ENCODE peak calls at places on chromosomes 4 and X, in nine cellular contexts. One of them, this sample, is unnamed. For H3K4me1, the result is how much of the 10 kb centered on the place peaks cover.

GRCh38 chrX:67582436-67582835 is 38.6 kb downstream of the AR start:
- DNase-seq in breast epithelium: no peak
- DNase-seq in IMR-90: no peak
- DNase-seq in tibial nerve: no peak
- DNase-seq in prostate gland: no peak
- DNase-seq in stomach: no peak
- DNase-seq in heart left ventricle: no peak
- DNase-seq in sigmoid colon: no peak
- DNase-seq in upper lobe of left lung: no peak
- DNase-seq in this sample: no peak

GRCh38 chr4:41320786-41321185 is 64.1 kb downstream of the UCHL1 start:
- DNase-seq in upper lobe of left lung: no peak
- DNase-seq in sigmoid colon: no peak
- DNase-seq in breast epithelium: no peak
- DNase-seq in stomach: no peak
- DNase-seq in tibial nerve: no peak
- DNase-seq in prostate gland: no peak
- DNase-seq in heart left ventricle: no peak
- DNase-seq in IMR-90: no peak
- DNase-seq in this sample: no peak

GRCh38 chrX:147945286-147945685 is 33.6 kb downstream of the FMR1 start:
- DNase-seq in tibial nerve: no peak
- DNase-seq in IMR-90: no peak
- DNase-seq in breast epithelium: no peak
- DNase-seq in upper lobe of left lung: no peak
- DNase-seq in stomach: no peak
- DNase-seq in prostate gland: no peak
- DNase-seq in heart left ventricle: no peak
- DNase-seq in sigmoid colon: no peak
- DNase-seq in this sample: no peak

GRCh38 chr4:123930971-123931370 is 534.4 kb downstream of the SPRY1 start:
- DNase-seq in sigmoid colon: no peak
- DNase-seq in heart left ventricle: no peak
- DNase-seq in breast epithelium: no peak
- DNase-seq in upper lobe of left lung: no peak
- DNase-seq in IMR-90: peak
- DNase-seq in stomach: no peak
- DNase-seq in prostate gland: no peak
- DNase-seq in tibial nerve: no peak
- DNase-seq in this sample: no peak

GRCh38 chr4:123435246-123436113 is 38.9 kb downstream of the SPRY1 start:
- DNase-seq in stomach: no peak
- DNase-seq in prostate gland: no peak
- DNase-seq in IMR-90: no peak
- DNase-seq in heart left ventricle: no peak
- DNase-seq in upper lobe of left lung: peak
- DNase-seq in breast epithelium: no peak
- DNase-seq in sigmoid colon: no peak
- DNase-seq in tibial nerve: no peak
- DNase-seq in this sample: no peak

GRCh38 chrX:136671006-136671610 is 23.1 kb downstream of the CD40LG start:
- DNase-seq in prostate gland: no peak
- DNase-seq in IMR-90: no peak
- DNase-seq in stomach: no peak
- DNase-seq in heart left ventricle: no peak
- DNase-seq in tibial nerve: no peak
- DNase-seq in sigmoid colon: no peak
- DNase-seq in breast epithelium: no peak
- DNase-seq in upper lobe of left lung: no peak
- DNase-seq in this sample: no peak

GRCh38 chr4:98919996-98920395 is 8.9 kb downstream of the EIF4E start:
- DNase-seq in tibial nerve: no peak
- DNase-seq in IMR-90: peak
- DNase-seq in upper lobe of left lung: no peak
- DNase-seq in breast epithelium: no peak
- DNase-seq in heart left ventricle: no peak
- DNase-seq in stomach: no peak
- DNase-seq in prostate gland: no peak
- DNase-seq in sigmoid colon: no peak
- DNase-seq in this sample: no peak

GRCh38 chr4:101230806-101231426 is 116.4 kb downstream of the PPP3CA start:
- DNase-seq in upper lobe of left lung: no peak
- DNase-seq in sigmoid colon: no peak
- DNase-seq in tibial nerve: no peak
- DNase-seq in breast epithelium: no peak
- DNase-seq in prostate gland: no peak
- DNase-seq in IMR-90: peak
- DNase-seq in heart left ventricle: no peak
- DNase-seq in stomach: no peak
- DNase-seq in this sample: no peak

GRCh38 chr4:86032476-86033022 is 327.3 kb downstream of the MAPK10 start:
- DNase-seq in heart left ventricle: no peak
- DNase-seq in prostate gland: peak
- DNase-seq in IMR-90: peak
- DNase-seq in upper lobe of left lung: no peak
- DNase-seq in breast epithelium: no peak
- DNase-seq in sigmoid colon: peak
- DNase-seq in tibial nerve: peak
- DNase-seq in stomach: no peak
- DNase-seq in this sample: no peak

GRCh38 chr4:13611283-13611842 is 16.2 kb downstream of the BOD1L1 start:
- DNase-seq in breast epithelium: no peak
- DNase-seq in IMR-90: peak
- DNase-seq in stomach: no peak
- DNase-seq in upper lobe of left lung: no peak
- DNase-seq in tibial nerve: no peak
- DNase-seq in heart left ventricle: no peak
- DNase-seq in prostate gland: no peak
- DNase-seq in sigmoid colon: no peak
- DNase-seq in this sample: no peak

GRCh38 chr4:108237693-108238092 is 69.0 kb upstream of the LEF1 start:
- DNase-seq in breast epithelium: no peak
- DNase-seq in sigmoid colon: no peak
- DNase-seq in stomach: no peak
- DNase-seq in IMR-90: no peak
- DNase-seq in heart left ventricle: no peak
- DNase-seq in upper lobe of left lung: no peak
- DNase-seq in tibial nerve: no peak
- DNase-seq in prostate gland: no peak
- DNase-seq in this sample: no peak

GRCh38 chrX:151985955-151986354 is 11.5 kb upstream of the GABRE start:
- DNase-seq in stomach: no peak
- DNase-seq in upper lobe of left lung: no peak
- DNase-seq in prostate gland: no peak
- DNase-seq in breast epithelium: no peak
- DNase-seq in IMR-90: peak
- DNase-seq in heart left ventricle: no peak
- DNase-seq in tibial nerve: no peak
- DNase-seq in sigmoid colon: no peak
- DNase-seq in this sample: no peak

GRCh38 chr4:129822708-129823504 is 727.0 kb downstream of the C4orf33 start:
- DNase-seq in breast epithelium: no peak
- DNase-seq in tibial nerve: peak
- DNase-seq in stomach: no peak
- DNase-seq in IMR-90: no peak
- DNase-seq in upper lobe of left lung: no peak
- DNase-seq in prostate gland: no peak
- DNase-seq in heart left ventricle: peak
- DNase-seq in sigmoid colon: no peak
- DNase-seq in this sample: peak

GRCh38 chrX:40651620-40652223 is 4.4 kb upstream of the CXorf38 start:
- DNase-seq in breast epithelium: no peak
- DNase-seq in prostate gland: peak
- DNase-seq in heart left ventricle: no peak
- DNase-seq in upper lobe of left lung: no peak
- DNase-seq in sigmoid colon: peak
- DNase-seq in tibial nerve: peak
- DNase-seq in stomach: peak
- DNase-seq in IMR-90: peak
- DNase-seq in this sample: peak

GRCh38 chrX:16603822-16604221 is 46.1 kb upstream of the S100G start:
- DNase-seq in upper lobe of left lung: no peak
- DNase-seq in heart left ventricle: no peak
- DNase-seq in tibial nerve: no peak
- DNase-seq in prostate gland: no peak
- DNase-seq in breast epithelium: no peak
- DNase-seq in stomach: no peak
- DNase-seq in sigmoid colon: no peak
- DNase-seq in IMR-90: no peak
- DNase-seq in this sample: no peak

GRCh38 chr4:137664055-137664405 is 131.7 kb upstream of the PCDH18 start:
- DNase-seq in stomach: no peak
- DNase-seq in heart left ventricle: no peak
- DNase-seq in IMR-90: peak
- DNase-seq in breast epithelium: no peak
- DNase-seq in upper lobe of left lung: no peak
- DNase-seq in tibial nerve: no peak
- DNase-seq in prostate gland: no peak
- DNase-seq in sigmoid colon: no peak
- DNase-seq in this sample: no peak

GRCh38 chr4:81723044-81723884 is 251.6 kb upstream of the RASGEF1B start:
- DNase-seq in heart left ventricle: no peak
- DNase-seq in IMR-90: no peak
- DNase-seq in breast epithelium: no peak
- DNase-seq in stomach: no peak
- DNase-seq in upper lobe of left lung: no peak
- DNase-seq in tibial nerve: no peak
- DNase-seq in prostate gland: no peak
- DNase-seq in sigmoid colon: no peak
- DNase-seq in this sample: no peak
- TF ChIP-seq POLR2A in heart left ventricle: no peak
- TF ChIP-seq POLR2A in IMR-90: no peak
- TF ChIP-seq POLR2A in breast epithelium: no peak
- TF ChIP-seq POLR2A in stomach: no peak
- TF ChIP-seq POLR2A in upper lobe of left lung: no peak
- TF ChIP-seq POLR2A in tibial nerve: no peak
- TF ChIP-seq POLR2A in prostate gland: no peak
- TF ChIP-seq POLR2A in sigmoid colon: no peak
- TF ChIP-seq POLR2A in this sample: no peak

GRCh38 chr4:40193578-40193977 is 3.3 kb upstream of the RHOH start:
- DNase-seq in prostate gland: no peak
- DNase-seq in IMR-90: no peak
- DNase-seq in breast epithelium: no peak
- DNase-seq in heart left ventricle: no peak
- DNase-seq in tibial nerve: no peak
- DNase-seq in sigmoid colon: no peak
- DNase-seq in stomach: no peak
- DNase-seq in upper lobe of left lung: no peak
- DNase-seq in this sample: no peak
- H3K4me1 ChIP-seq in prostate gland: under half
- H3K4me1 ChIP-seq in IMR-90: under half
- H3K4me1 ChIP-seq in breast epithelium: under half
- H3K4me1 ChIP-seq in heart left ventricle: under half
- H3K4me1 ChIP-seq in tibial nerve: under half
- H3K4me1 ChIP-seq in sigmoid colon: under half
- H3K4me1 ChIP-seq in stomach: under half
- H3K4me1 ChIP-seq in upper lobe of left lung: under half
- H3K4me1 ChIP-seq in this sample: under half

GRCh38 chr4:76088719-76089118 is 14.2 kb downstream of the ART3 start:
- DNase-seq in sigmoid colon: no peak
- DNase-seq in tibial nerve: no peak
- DNase-seq in prostate gland: no peak
- DNase-seq in IMR-90: no peak
- DNase-seq in breast epithelium: no peak
- DNase-seq in stomach: no peak
- DNase-seq in heart left ventricle: no peak
- DNase-seq in upper lobe of left lung: no peak
- DNase-seq in this sample: no peak

GRCh38 chr4:76090241-76090691 is 15.8 kb downstream of the ART3 start:
- DNase-seq in sigmoid colon: no peak
- DNase-seq in upper lobe of left lung: no peak
- DNase-seq in heart left ventricle: no peak
- DNase-seq in IMR-90: peak
- DNase-seq in tibial nerve: peak
- DNase-seq in stomach: no peak
- DNase-seq in prostate gland: peak
- DNase-seq in breast epithelium: no peak
- DNase-seq in this sample: no peak

GRCh38 chr4:76083386-76083785 is 8.9 kb downstream of the ART3 start:
- DNase-seq in prostate gland: no peak
- DNase-seq in tibial nerve: no peak
- DNase-seq in stomach: no peak
- DNase-seq in heart left ventricle: no peak
- DNase-seq in upper lobe of left lung: no peak
- DNase-seq in breast epithelium: no peak
- DNase-seq in IMR-90: no peak
- DNase-seq in sigmoid colon: no peak
- DNase-seq in this sample: no peak

GRCh38 chr4:76087007-76087769 is 12.7 kb downstream of the ART3 start:
- DNase-seq in sigmoid colon: no peak
- DNase-seq in stomach: peak
- DNase-seq in IMR-90: peak
- DNase-seq in prostate gland: peak
- DNase-seq in upper lobe of left lung: no peak
- DNase-seq in heart left ventricle: no peak
- DNase-seq in tibial nerve: peak
- DNase-seq in breast epithelium: no peak
- DNase-seq in this sample: peak

DNA sequence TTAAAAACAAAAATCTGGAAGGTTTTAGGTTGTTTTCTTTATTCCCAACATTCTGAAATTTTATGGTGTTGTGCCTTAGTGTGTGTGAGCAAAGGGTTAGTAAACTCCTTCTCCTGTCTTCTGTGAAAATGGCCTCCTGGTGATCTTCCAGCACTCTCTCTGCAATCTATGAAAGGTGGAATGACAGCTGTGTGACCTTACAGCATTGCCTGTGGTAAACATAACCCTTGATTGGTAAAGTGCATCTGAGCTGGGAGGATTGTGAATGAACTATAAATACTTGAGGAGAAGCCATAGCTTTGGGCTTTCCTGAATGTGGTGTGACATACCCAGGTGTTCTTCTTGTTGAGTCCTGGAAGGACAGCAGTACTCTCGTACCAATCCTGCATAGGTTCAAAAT is 10.0 kb downstream of the ART3 start:
- DNase-seq in IMR-90: no peak
- DNase-seq in sigmoid colon: no peak
- DNase-seq in tibial nerve: no peak
- DNase-seq in breast epithelium: no peak
- DNase-seq in heart left ventricle: no peak
- DNase-seq in upper lobe of left lung: no peak
- DNase-seq in prostate gland: no peak
- DNase-seq in stomach: no peak
- DNase-seq in this sample: no peak
- TF ChIP-seq POLR2A in IMR-90: no peak
- TF ChIP-seq POLR2A in sigmoid colon: no peak
- TF ChIP-seq POLR2A in tibial nerve: no peak
- TF ChIP-seq POLR2A in breast epithelium: no peak
- TF ChIP-seq POLR2A in heart left ventricle: no peak
- TF ChIP-seq POLR2A in upper lobe of left lung: no peak
- TF ChIP-seq POLR2A in prostate gland: no peak
- TF ChIP-seq POLR2A in stomach: no peak
- TF ChIP-seq POLR2A in this sample: no peak

DNA sequence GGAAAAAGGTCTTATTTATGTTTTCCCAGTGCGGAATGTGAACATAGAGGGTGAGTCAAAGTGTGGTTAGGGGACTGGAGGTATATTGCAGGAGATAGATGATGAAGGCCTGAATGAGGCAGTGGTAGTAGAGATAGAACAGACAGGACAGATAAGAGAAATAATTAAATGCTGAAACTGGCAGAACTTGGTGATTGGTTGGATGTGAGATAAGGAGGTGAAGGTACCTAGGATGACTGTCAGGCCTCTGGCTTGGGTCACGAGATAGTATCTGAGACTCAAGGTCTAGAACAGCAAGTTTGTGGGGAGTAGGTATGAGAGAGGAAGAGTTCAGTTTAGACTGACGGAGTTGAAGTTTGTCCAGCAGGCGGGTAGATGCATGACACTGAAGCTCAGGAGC is 3.5 kb downstream of the MND1 start:
- DNase-seq in tibial nerve: no peak
- DNase-seq in sigmoid colon: no peak
- DNase-seq in prostate gland: no peak
- DNase-seq in stomach: no peak
- DNase-seq in upper lobe of left lung: no peak
- DNase-seq in IMR-90: peak
- DNase-seq in breast epithelium: no peak
- DNase-seq in heart left ventricle: no peak
- DNase-seq in this sample: no peak
- H3K4me1 ChIP-seq in tibial nerve: under half
- H3K4me1 ChIP-seq in sigmoid colon: under half
- H3K4me1 ChIP-seq in prostate gland: under half
- H3K4me1 ChIP-seq in stomach: under half
- H3K4me1 ChIP-seq in upper lobe of left lung: under half
- H3K4me1 ChIP-seq in IMR-90: under half
- H3K4me1 ChIP-seq in breast epithelium: under half
- H3K4me1 ChIP-seq in heart left ventricle: under half
- H3K4me1 ChIP-seq in this sample: under half